ENCODE peak calls at places on chromosomes 11 and 22, in four cellular contexts. J, S, L and T are unnamed samples.

GRCh38 chr11:66665369-66665768 is 12.3 kb downstream of the RBM4B start:
- DNase-seq in J (no peak), S (no peak), L (no peak), T (no peak)

GRCh38 chr11:57305523-57305922 is 19.2 kb downstream of the TNKS1BP1 start:
- DNase-seq in J (no peak), S (no peak), L (no peak), T (no peak)

GRCh38 chr11:86440305-86440716 is 65.6 kb downstream of the CCDC81 start:
- DNase-seq in J (no peak), S (no peak), L (no peak), T (no peak)

GRCh38 chr11:88179966-88180629 is 4.9 kb upstream of the RAB38 start:
- DNase-seq in J (no peak), S (no peak), L (no peak), T (no peak)

GRCh38 chr11:210803-211180 is 3.3 kb downstream of the RIC8A start:
- DNase-seq in J (no peak), S (peak; percentile 67), L (no peak), T (no peak)

GRCh38 chr22:46119729-46120419 is 30.5 kb upstream of the PPARA start:
- DNase-seq in J (peak; percentile 12), S (no peak), L (no peak), T (no peak)

GRCh38 chr22:49937758-49938564 is 19.5 kb downstream of the CRELD2 start:
- DNase-seq in J (no peak), S (no peak), L (no peak), T (no peak)

GRCh38 chr22:24432059-24432853 is 4.9 kb downstream of the ADORA2A start:
- DNase-seq in J (no peak), S (no peak), L (no peak), T (no peak)

GRCh38 chr11:63553759-63554158 is 9.4 kb downstream of the PLAAT2 start:
- DNase-seq in J (no peak), S (no peak), L (no peak), T (no peak)

GRCh38 chr11:63558459-63559157 is 4.6 kb downstream of the PLAAT2 start:
- DNase-seq in J (no peak), S (no peak), L (no peak), T (no peak)

GRCh38 chr11:96396637-96397036 is 6.8 kb downstream of the JRKL start:
- DNase-seq in J (no peak), S (no peak), L (no peak), T (no peak)

GRCh38 chr22:21009638-21010425 is 5.1 kb upstream of the P2RX6 start:
- DNase-seq in J (peak; percentile 22), S (no peak), L (peak; percentile 88), T (peak; percentile 39)

GRCh38 chr22:43862074-43862881 is at the start of gene SULT4A1:
- DNase-seq in J (no peak), S (no peak), L (peak; percentile 91), T (no peak)

GRCh38 chr11:121540627-121541026 is 87.9 kb upstream of the SORL1-AS1 start:
- DNase-seq in J (no peak), S (no peak), L (no peak), T (no peak)

GRCh38 chr22:19038728-19039447 is 83.3 kb downstream of the DGCR2 start:
- DNase-seq in J (no peak), S (no peak), L (no peak), T (no peak)
- H3K4me3 ChIP-seq in J (no peak overlapping the region), S (no peak overlapping the region), L (no peak overlapping the region), T (no peak overlapping the region)

DNA sequence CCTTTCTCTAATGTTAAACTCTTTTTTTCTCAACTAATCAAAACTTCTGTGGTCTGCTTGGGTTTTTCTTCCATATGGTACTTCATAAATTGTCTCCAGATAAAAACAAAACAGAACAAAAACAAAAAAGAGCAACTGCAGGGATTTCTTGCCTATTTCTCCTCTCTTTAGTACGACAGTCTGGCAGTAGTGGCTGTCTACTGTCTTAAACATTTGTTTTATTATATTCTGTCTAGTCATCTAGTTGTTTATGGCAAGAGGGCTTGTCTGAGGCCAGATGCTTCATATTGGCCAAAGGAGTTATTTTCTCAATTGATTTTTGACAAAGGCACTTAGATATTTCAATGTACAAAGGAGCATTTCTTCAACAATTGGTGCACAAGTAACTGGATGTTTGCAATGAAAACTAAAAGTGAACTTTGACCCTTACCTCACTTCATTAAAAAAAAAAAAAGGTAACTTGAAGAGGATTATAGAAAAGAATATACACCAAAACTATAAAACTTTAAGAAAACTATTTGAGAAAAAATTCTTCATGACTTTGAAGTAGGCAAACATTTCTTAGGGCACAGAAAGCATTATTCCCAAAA is 404.2 kb downstream of the LUZP2 start:
- DNase-seq in J (no peak), S (no peak), L (no peak), T (no peak)
- H3K27ac ChIP-seq in J (no peak overlapping the region), S (no peak overlapping the region), L (no peak overlapping the region), T (no peak overlapping the region)

GRCh38 chr11:113387605-113388211 is at the start of gene ANKK1:
- DNase-seq in J (no peak), S (peak; percentile 72), L (peak; percentile 74), T (peak; percentile 29)
- H3K4me3 ChIP-seq in J (no peak within 1 kb of the TSS), S (peak within 1 kb of the TSS; percentile 38), L (peak within 1 kb of the TSS; percentile 43), T (peak within 1 kb of the TSS; percentile 38)

GRCh38 chr11:38538866-38539651 is 1941.0 kb upstream of the RAG2 start:
- DNase-seq in J (no peak), S (no peak), L (no peak), T (no peak)

GRCh38 chr11:38543951-38544350 is 1945.9 kb upstream of the RAG2 start:
- DNase-seq in J (no peak), S (no peak), L (no peak), T (no peak)

GRCh38 chr11:38547464-38547863 is 1949.4 kb upstream of the RAG2 start:
- DNase-seq in J (no peak), S (no peak), L (no peak), T (no peak)

GRCh38 chr11:38543311-38543710 is 1945.3 kb upstream of the RAG2 start:
- DNase-seq in J (no peak), S (no peak), L (no peak), T (no peak)
- H3K27ac ChIP-seq in J (no peak overlapping the region), S (no peak overlapping the region), L (no peak overlapping the region), T (no peak overlapping the region)

DNA sequence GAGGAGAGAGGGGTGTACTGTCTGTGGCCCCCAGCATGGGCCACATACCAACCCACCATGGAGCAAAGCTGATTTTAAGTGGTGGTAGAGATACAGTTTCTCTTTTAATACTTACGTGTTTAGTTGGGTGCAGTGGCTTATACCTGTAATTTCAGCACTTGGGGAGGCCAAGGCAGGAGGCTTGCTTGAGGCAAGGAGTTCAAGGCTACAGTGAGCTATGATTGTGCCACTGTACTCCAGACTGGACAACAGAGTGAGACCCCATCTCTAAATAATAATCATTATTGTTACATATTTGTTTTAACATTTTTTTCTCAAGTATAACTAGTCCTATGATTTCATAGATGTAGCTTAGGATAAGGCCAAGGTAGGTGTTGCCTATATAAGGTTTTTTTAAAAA is 8.8 kb downstream of the GGA1 start:
- DNase-seq in J (no peak), S (no peak), L (no peak), T (no peak)
- H3K4me3 ChIP-seq in J (no peak overlapping the region), S (no peak overlapping the region), L (no peak overlapping the region), T (no peak overlapping the region)

DNA sequence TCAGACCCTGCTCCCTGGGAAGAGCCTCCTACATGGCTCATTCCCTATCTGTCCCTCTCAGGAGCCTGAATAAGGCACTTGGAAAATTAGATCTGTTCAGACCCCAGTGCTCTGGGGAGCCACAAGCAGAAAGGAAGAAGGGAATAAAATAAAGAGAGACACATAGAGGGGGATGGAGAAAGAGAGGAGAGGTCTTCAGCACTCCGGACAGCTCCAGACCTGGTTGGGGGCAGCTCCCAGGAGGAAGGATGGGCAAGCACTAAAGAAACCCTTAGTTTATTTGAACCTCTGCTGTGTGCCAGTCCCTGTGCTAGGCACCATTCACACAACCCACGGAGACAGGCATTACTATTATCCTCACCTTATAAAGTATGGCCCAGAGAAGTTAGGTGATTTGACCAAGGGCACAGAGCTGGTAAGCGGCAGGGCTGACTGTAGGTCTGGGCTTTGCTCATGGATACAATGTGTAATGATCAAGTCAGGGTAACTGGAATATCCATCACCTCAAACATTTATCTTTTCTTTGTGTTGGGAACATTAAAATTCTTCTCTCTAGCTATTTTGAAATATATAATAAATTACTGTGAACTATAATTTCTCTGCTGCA is 53.7 kb upstream of the LRRC32 start:
- DNase-seq in J (no peak), S (no peak), L (peak; percentile 68), T (no peak)
- H3K27ac ChIP-seq in J (no peak overlapping the region), S (no peak overlapping the region), L (no peak overlapping the region), T (no peak overlapping the region)

DNA sequence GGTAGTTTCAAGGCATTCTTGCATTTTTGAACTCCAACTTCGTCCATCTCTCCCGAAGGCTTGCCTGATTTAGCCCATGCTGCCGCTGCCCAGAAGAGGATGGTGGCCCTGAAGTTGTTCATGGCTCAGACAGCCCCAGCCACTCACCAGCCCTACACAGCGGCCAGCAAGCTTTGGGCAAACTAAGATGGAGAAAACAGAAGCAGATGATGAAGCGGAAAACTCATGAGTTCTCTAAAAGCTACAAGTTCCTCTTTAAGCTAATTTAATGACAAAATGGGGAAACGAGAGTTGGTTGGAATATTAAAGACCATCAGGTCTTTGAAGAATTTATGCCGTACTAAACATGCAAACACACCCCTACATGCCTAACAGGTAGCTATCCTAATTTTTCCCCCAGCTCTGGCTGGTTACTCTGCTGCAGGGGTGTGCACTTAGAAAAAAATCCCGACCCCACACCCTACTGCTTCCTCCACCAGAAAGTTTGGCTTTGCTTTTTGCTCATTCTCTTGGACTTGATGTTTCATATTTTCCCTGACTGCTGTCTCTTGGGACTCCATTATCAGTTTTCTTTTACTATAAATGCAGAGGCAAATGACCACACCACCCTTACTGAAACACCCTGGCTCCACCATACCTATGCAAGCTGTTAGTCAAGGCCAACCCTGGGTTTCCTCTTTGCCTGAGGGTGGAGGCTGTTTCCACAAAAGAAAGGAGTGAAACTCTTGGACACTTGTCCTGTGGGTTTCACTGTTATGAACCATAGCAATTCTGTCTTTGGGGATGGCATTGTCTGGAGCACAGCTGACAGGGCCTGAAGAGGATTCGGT is at the start of gene MPEG1:
- DNase-seq in J (no peak), S (no peak), L (no peak), T (no peak)
- H3K4me3 ChIP-seq in J (no peak within 1 kb of the TSS), S (peak within 1 kb of the TSS; percentile 29), L (no peak within 1 kb of the TSS), T (no peak within 1 kb of the TSS)

GRCh38 chr11:14645985-14646900 is 2.6 kb downstream of the PDE3B start:
- DNase-seq in J (no peak), S (no peak), L (no peak), T (no peak)

GRCh38 chr11:14643697-14644395 is at the start of gene PDE3B:
- DNase-seq in J (peak; percentile 83), S (peak; percentile 82), L (peak; percentile 92), T (peak; percentile 57)

GRCh38 chr11:14642873-14643696 is 519 bp upstream of the PDE3B start:
- DNase-seq in J (peak; percentile 15), S (peak; percentile 79), L (peak; percentile 5), T (no peak)

GRCh38 chr11:14645247-14645912 is 1.8 kb downstream of the PDE3B start:
- DNase-seq in J (no peak), S (no peak), L (no peak), T (no peak)

GRCh38 chr11:14644396-14645246 is 1.0 kb downstream of the PDE3B start:
- DNase-seq in J (peak; percentile 28), S (no peak), L (peak; percentile 65), T (peak; percentile 16)
- H3K27ac ChIP-seq in J (peak overlapping the region; percentile 79), S (no peak overlapping the region), L (no peak overlapping the region), T (no peak overlapping the region)